ENCODE peak calls at places on chromosomes 7 and 10, in five cellular contexts. T is left ventricle myocardium inferior, N is hepatocyte, Q is spleen, K is Peyer's patch. O is an unnamed sample. For H3K4me1, the result is how much of the 10 kb centered on the place peaks cover.

GRCh38 chr10:68784476-68784875 is 42.9 kb upstream of the STOX1 start:
- DNase-seq in N (no peak), Q (no peak), K (no peak), T (no peak), O (no peak)

GRCh38 chr10:28666751-28667467 is 10.4 kb upstream of the BAMBI start:
- DNase-seq in Q (no peak), K (no peak), T (no peak), N (no peak), O (no peak)

GRCh38 chr7:120402368-120402767 is 129.4 kb downstream of the KCND2 start:
- DNase-seq in N (no peak), K (no peak), Q (no peak), T (no peak), O (no peak)

GRCh38 chr7:25244193-25244592 is 15.9 kb upstream of the NPVF start:
- DNase-seq in N (no peak), Q (no peak), T (no peak), K (no peak), O (no peak)

GRCh38 chr10:35079763-35080162 is 10.4 kb downstream of the CUL2 start:
- DNase-seq in K (no peak), Q (no peak), T (no peak), N (peak), O (no peak)

GRCh38 chr10:67818323-67818722 is 19.7 kb downstream of the DNAJC12 start:
- DNase-seq in K (no peak), Q (no peak), T (no peak), N (peak), O (no peak)

GRCh38 chr10:68284007-68284406 is 47.9 kb upstream of the HNRNPH3 start:
- DNase-seq in K (no peak), T (no peak), N (no peak), Q (no peak), O (no peak)

GRCh38 chr7:5143935-5144903 is 45.8 kb upstream of the WIPI2 start:
- DNase-seq in Q (peak), T (no peak), K (no peak), N (no peak), O (peak)

GRCh38 chr7:96023376-96023775 is 251.0 kb downstream of the DYNC1I1 start:
- DNase-seq in Q (no peak), T (no peak), K (no peak), N (no peak), O (no peak)

GRCh38 chr10:14712991-14713422 is 61.7 kb downstream of the FAM107B start:
- DNase-seq in Q (no peak), N (no peak), K (no peak), T (no peak), O (no peak)

GRCh38 chr7:155517969-155518368 is 28.4 kb downstream of the CNPY1 start:
- DNase-seq in K (no peak), Q (no peak), T (no peak), N (no peak), O (no peak)

GRCh38 chr7:155520114-155520513 is 26.2 kb downstream of the CNPY1 start:
- DNase-seq in Q (no peak), K (no peak), T (no peak), N (no peak), O (no peak)

GRCh38 chr7:155516466-155516865 is 29.9 kb downstream of the CNPY1 start:
- DNase-seq in Q (no peak), K (no peak), T (no peak), N (no peak), O (no peak)

GRCh38 chr7:155517452-155517851 is 28.9 kb downstream of the CNPY1 start:
- DNase-seq in N (no peak), Q (no peak), K (no peak), T (no peak), O (no peak)

DNA sequence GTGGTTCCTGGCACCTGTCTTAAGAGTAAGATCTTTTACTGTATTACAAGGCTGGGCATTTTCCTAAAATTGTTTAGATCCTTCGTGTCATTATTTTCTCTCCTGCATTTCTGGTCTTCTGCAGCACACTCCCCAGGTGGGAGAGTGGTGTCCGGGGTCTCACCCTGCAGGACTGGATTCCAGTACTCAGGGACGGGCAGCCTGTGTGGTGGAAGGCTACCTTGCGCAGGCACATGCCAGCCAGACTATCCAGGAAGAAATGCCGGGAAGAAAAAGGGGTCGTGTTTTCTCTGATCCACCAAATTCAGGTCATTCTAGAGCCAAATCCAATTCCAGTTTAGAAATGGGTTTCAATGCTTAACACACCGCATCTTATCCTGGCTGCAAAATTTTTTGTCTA is 27.7 kb downstream of the CNPY1 start:
- DNase-seq in N (no peak), K (no peak), Q (no peak), T (no peak), O (no peak)
- H3K4me1 ChIP-seq in N (under half), K (under half), Q (under half), T (under half), O (under half)

GRCh38 chr7:27207348-27207985 is 7.6 kb upstream of the HOXA13 start:
- DNase-seq in Q (no peak), K (no peak), T (no peak), N (no peak), O (no peak)
- H3K4me1 ChIP-seq in Q (under half), K (under half), T (under half), N (under half), O (under half)

DNA sequence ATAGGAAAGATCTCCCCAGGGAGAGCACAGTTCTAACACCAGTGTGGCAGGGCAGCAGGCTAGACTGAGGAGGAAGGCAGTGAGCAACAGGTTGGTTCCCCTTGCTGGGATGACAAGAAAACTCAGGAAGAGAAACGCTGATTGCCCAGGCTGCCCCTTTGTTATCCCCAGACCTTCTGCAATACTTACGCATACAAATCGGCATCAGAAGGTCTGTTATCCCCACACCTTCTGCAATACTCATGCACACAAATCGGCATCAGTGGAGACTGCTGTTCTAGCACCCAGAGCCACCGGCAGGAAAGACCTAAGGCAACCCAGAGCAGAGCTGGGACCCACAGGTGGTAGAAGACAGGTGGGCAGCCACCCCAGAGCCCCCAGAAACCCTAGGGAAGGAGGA is 99.0 kb downstream of the CPXM2 start:
- DNase-seq in T (no peak), N (no peak), Q (no peak), K (no peak), O (no peak)
- H3K4me1 ChIP-seq in T (under half), N (under half), Q (under half), K (under half), O (under half)

GRCh38 chr7:100128602-100128963 is 1.8 kb downstream of the MBLAC1 start:
- DNase-seq in T (no peak), Q (no peak), N (no peak), K (no peak), O (no peak)
- H3K4me1 ChIP-seq in T (under half), Q (under half), N (under half), K (under half), O (under half)

DNA sequence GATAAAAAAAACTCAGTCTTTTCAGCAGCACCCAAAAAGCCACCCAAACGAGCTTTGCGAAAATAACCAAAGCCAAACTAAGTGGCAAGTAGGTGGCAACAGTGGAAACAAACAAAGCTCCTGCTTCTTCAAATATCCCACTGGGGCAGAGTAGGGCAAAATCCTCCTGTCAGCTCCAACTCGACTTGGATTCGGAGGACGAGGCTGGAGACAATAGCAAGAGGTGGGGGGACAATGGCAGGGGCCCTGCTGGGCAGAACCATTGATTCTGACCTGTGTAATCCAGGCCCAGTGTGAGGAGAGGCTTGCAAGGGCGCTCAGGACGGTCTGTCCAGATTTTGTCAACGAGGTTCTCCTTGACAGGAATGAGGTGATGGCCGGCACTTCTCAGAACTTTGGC is 35.5 kb downstream of the XPNPEP1 start:
- DNase-seq in T (no peak), Q (no peak), N (no peak), K (no peak), O (no peak)
- H3K4me1 ChIP-seq in T (half or more), Q (under half), N (under half), K (under half), O (under half)

DNA sequence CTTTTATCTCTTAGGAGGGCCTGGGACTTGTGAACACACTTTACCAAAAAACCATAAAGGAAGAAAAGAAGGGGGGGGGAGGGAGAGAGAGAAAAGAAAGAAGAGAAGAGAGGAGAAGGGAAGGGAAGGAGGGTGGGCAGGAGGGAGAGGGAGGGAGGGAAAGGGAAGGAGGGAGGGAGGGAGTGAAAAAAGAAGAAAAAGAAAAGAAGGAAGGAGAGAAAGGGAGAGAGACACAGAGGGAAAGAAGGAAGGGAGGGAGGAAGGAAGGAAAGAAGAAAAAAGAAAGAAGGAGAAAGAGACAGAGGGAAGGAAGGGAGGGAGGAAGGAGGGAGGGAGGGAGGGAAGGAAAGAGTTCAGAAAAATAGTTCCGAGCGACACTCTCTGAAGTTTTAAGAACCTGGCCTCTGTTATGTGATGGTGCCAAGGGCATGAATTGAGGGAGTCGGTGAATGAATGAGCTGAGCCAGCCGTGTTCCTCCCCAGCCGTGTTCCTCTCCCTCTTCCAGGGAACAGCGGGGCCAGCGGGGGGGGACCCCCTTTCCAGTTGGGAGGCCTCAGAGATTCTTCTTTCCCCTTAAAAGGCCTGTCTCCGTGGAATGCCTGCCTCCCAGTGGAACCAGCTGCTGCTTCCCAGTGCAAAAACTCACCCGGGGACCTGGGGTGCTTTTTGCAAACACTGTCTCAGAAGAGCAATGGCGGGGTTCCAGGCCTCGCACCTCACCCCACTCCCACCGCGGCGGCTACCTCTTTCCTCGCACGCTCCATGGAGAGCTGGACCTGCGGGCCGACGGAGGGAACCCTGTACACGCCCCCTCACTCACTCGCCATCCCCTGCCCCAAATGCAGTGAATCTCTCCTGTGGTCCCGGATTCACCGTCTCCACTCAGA is 84.1 kb downstream of the FOXL3 start:
- DNase-seq in Q (no peak), T (no peak), N (no peak), K (peak), O (no peak)
- H3K4me1 ChIP-seq in Q (under half), T (under half), N (half or more), K (under half), O (under half)

GRCh38 chr10:23362879-23363787 is 18.5 kb upstream of the C10orf67 start:
- DNase-seq in Q (no peak), T (no peak), N (no peak), K (no peak), O (peak)
- H3K4me1 ChIP-seq in Q (under half), T (under half), N (under half), K (under half), O (under half)

GRCh38 chr10:6299234-6299633 is 96.5 kb downstream of the PFKFB3 start:
- DNase-seq in K (peak), N (peak), T (no peak), Q (no peak), O (no peak)
- H3K4me1 ChIP-seq in K (under half), N (under half), T (under half), Q (under half), O (under half)

O was measured in CD8-positive, alpha-beta memory T cell.